ENCODE peak calls at places on chromosome 18, in six cellular contexts. One of them, this sample, is unnamed. For H3K4me1, the result is how much of the 10 kb centered on the place peaks cover.

GRCh38 chr18:78407456-78407823 is 572.2 kb upstream of the SALL3 start:
- DNase-seq in left lung: peak
- DNase-seq in sigmoid colon: no peak
- DNase-seq in effector memory CD4-positive, alpha-beta T cell: no peak
- DNase-seq in A549: no peak
- DNase-seq in IMR-90: no peak
- DNase-seq in this sample: no peak

GRCh38 chr18:57813245-57813644 is 10.1 kb upstream of the ATP8B1 start:
- DNase-seq in left lung: no peak
- DNase-seq in sigmoid colon: no peak
- DNase-seq in effector memory CD4-positive, alpha-beta T cell: no peak
- DNase-seq in A549: peak
- DNase-seq in IMR-90: peak
- DNase-seq in this sample: no peak

GRCh38 chr18:76450912-76451421 is 44.1 kb downstream of the ZNF516 start:
- DNase-seq in left lung: peak
- DNase-seq in sigmoid colon: peak
- DNase-seq in effector memory CD4-positive, alpha-beta T cell: no peak
- DNase-seq in A549: no peak
- DNase-seq in IMR-90: peak
- DNase-seq in this sample: peak

GRCh38 chr18:9017900-9018217 is 84.6 kb upstream of the NDUFV2 start:
- DNase-seq in left lung: no peak
- DNase-seq in sigmoid colon: no peak
- DNase-seq in effector memory CD4-positive, alpha-beta T cell: no peak
- DNase-seq in A549: no peak
- DNase-seq in IMR-90: peak
- DNase-seq in this sample: no peak

GRCh38 chr18:10518595-10519273 is 7.1 kb upstream of the NAPG start:
- DNase-seq in left lung: no peak
- DNase-seq in sigmoid colon: peak
- DNase-seq in effector memory CD4-positive, alpha-beta T cell: no peak
- DNase-seq in A549: no peak
- DNase-seq in IMR-90: peak
- DNase-seq in this sample: no peak

GRCh38 chr18:54242327-54242726 is 17.9 kb upstream of the MBD2 start:
- DNase-seq in left lung: peak
- DNase-seq in sigmoid colon: no peak
- DNase-seq in effector memory CD4-positive, alpha-beta T cell: no peak
- DNase-seq in A549: no peak
- DNase-seq in IMR-90: no peak
- DNase-seq in this sample: no peak

GRCh38 chr18:79788096-79789085 is 9.3 kb upstream of the KCNG2 start:
- DNase-seq in left lung: no peak
- DNase-seq in sigmoid colon: peak
- DNase-seq in effector memory CD4-positive, alpha-beta T cell: no peak
- DNase-seq in A549: no peak
- DNase-seq in IMR-90: no peak
- DNase-seq in this sample: no peak

GRCh38 chr18:39591647-39592046 is 2026.0 kb upstream of the CELF4 start:
- DNase-seq in left lung: no peak
- DNase-seq in sigmoid colon: no peak
- DNase-seq in effector memory CD4-positive, alpha-beta T cell: no peak
- DNase-seq in A549: no peak
- DNase-seq in IMR-90: no peak
- DNase-seq in this sample: no peak

GRCh38 chr18:51391215-51391614 is 193.7 kb upstream of the MEX3C start:
- DNase-seq in left lung: no peak
- DNase-seq in sigmoid colon: no peak
- DNase-seq in effector memory CD4-positive, alpha-beta T cell: no peak
- DNase-seq in A549: no peak
- DNase-seq in IMR-90: no peak
- DNase-seq in this sample: no peak

GRCh38 chr18:492451-492850 is 8.1 kb downstream of the COLEC12 start:
- DNase-seq in left lung: no peak
- DNase-seq in sigmoid colon: no peak
- DNase-seq in effector memory CD4-positive, alpha-beta T cell: no peak
- DNase-seq in A549: no peak
- DNase-seq in IMR-90: no peak
- DNase-seq in this sample: no peak

GRCh38 chr18:10259934-10260333 is 194.5 kb upstream of the APCDD1 start:
- DNase-seq in left lung: no peak
- DNase-seq in sigmoid colon: no peak
- DNase-seq in effector memory CD4-positive, alpha-beta T cell: no peak
- DNase-seq in A549: no peak
- DNase-seq in IMR-90: peak
- DNase-seq in this sample: no peak

GRCh38 chr18:38241736-38242135 is 676.1 kb upstream of the CELF4 start:
- DNase-seq in left lung: no peak
- DNase-seq in sigmoid colon: no peak
- DNase-seq in effector memory CD4-positive, alpha-beta T cell: no peak
- DNase-seq in A549: no peak
- DNase-seq in IMR-90: no peak
- DNase-seq in this sample: no peak
- H3K4me1 ChIP-seq in left lung: under half
- H3K4me1 ChIP-seq in sigmoid colon: under half
- H3K4me1 ChIP-seq in effector memory CD4-positive, alpha-beta T cell: under half
- H3K4me1 ChIP-seq in A549: under half
- H3K4me1 ChIP-seq in IMR-90: under half
- H3K4me1 ChIP-seq in this sample: under half

GRCh38 chr18:30514059-30514458 is 528.5 kb downstream of the DSC3 start:
- DNase-seq in left lung: peak
- DNase-seq in sigmoid colon: no peak
- DNase-seq in effector memory CD4-positive, alpha-beta T cell: no peak
- DNase-seq in A549: no peak
- DNase-seq in IMR-90: no peak
- DNase-seq in this sample: no peak
- H3K4me1 ChIP-seq in left lung: under half
- H3K4me1 ChIP-seq in sigmoid colon: under half
- H3K4me1 ChIP-seq in effector memory CD4-positive, alpha-beta T cell: under half
- H3K4me1 ChIP-seq in A549: under half
- H3K4me1 ChIP-seq in IMR-90: under half
- H3K4me1 ChIP-seq in this sample: under half

GRCh38 chr18:40874233-40874632 is 1080.8 kb upstream of the PIK3C3 start:
- DNase-seq in left lung: no peak
- DNase-seq in sigmoid colon: no peak
- DNase-seq in effector memory CD4-positive, alpha-beta T cell: no peak
- DNase-seq in A549: no peak
- DNase-seq in IMR-90: peak
- DNase-seq in this sample: no peak

GRCh38 chr18:40878371-40878770 is 1076.7 kb upstream of the PIK3C3 start:
- DNase-seq in left lung: no peak
- DNase-seq in sigmoid colon: no peak
- DNase-seq in effector memory CD4-positive, alpha-beta T cell: no peak
- DNase-seq in A549: no peak
- DNase-seq in IMR-90: no peak
- DNase-seq in this sample: no peak

GRCh38 chr18:40877096-40877495 is 1077.9 kb upstream of the PIK3C3 start:
- DNase-seq in left lung: no peak
- DNase-seq in sigmoid colon: no peak
- DNase-seq in effector memory CD4-positive, alpha-beta T cell: no peak
- DNase-seq in A549: no peak
- DNase-seq in IMR-90: peak
- DNase-seq in this sample: no peak

DNA sequence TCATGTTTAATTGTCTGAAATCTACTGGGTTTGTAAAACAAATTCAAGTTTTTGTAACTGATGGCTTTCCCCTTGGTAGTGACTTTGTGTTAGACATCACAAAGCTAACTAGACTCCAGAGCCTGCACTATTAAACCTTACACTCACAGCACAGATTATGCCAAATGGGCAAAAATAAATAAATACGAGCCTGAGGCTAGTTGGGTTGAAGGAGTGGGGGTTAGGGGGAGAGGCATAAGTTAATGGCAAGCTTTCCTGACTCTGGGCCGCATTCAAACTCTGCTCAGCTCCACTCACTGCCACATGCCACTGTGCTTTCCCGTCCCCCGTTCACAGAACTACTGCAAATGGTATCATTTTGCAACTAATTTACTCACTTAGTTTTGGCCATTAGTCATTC is 1079.9 kb upstream of the PIK3C3 start:
- DNase-seq in left lung: no peak
- DNase-seq in sigmoid colon: no peak
- DNase-seq in effector memory CD4-positive, alpha-beta T cell: no peak
- DNase-seq in A549: no peak
- DNase-seq in IMR-90: no peak
- DNase-seq in this sample: no peak
- H3K4me1 ChIP-seq in left lung: under half
- H3K4me1 ChIP-seq in sigmoid colon: under half
- H3K4me1 ChIP-seq in effector memory CD4-positive, alpha-beta T cell: under half
- H3K4me1 ChIP-seq in A549: under half
- H3K4me1 ChIP-seq in IMR-90: under half
- H3K4me1 ChIP-seq in this sample: under half

GRCh38 chr18:3015203-3015590 is 2.3 kb upstream of the LPIN2 start:
- DNase-seq in left lung: no peak
- DNase-seq in sigmoid colon: no peak
- DNase-seq in effector memory CD4-positive, alpha-beta T cell: no peak
- DNase-seq in A549: peak
- DNase-seq in IMR-90: peak
- DNase-seq in this sample: no peak
- H3K4me1 ChIP-seq in left lung: under half
- H3K4me1 ChIP-seq in sigmoid colon: under half
- H3K4me1 ChIP-seq in effector memory CD4-positive, alpha-beta T cell: under half
- H3K4me1 ChIP-seq in A549: under half
- H3K4me1 ChIP-seq in IMR-90: under half
- H3K4me1 ChIP-seq in this sample: under half

DNA sequence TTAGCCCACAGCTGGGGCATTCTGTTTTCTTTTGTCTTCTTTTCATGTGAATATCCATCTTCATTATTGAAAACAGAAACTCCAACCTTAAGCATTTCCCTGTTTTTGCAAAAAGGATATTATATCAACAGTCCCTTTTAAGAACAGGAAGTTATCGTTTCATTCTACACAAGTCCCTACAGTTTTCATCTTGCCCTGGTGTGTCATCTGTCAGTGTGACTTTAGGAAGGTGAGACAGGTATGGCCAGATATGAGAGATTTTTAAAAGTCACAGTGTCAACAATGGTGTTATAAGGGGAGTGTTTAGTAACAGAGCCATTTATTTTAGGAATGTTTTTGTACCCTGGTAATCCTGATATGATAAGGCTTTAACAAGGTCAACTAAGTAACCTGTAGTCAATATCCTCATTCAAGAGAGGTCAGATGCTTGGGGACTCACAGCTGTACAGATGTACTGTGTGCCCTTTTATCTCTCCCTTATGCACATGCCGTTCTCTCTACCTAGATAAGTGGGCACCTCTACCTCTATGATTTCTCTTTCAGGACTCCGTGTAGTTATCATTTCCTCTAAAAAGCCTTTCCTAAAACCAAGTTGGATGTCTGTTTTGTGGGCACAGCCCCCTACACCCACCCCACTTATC is 132.5 kb downstream of the BCL2 start:
- DNase-seq in left lung: no peak
- DNase-seq in sigmoid colon: no peak
- DNase-seq in effector memory CD4-positive, alpha-beta T cell: no peak
- DNase-seq in A549: no peak
- DNase-seq in IMR-90: no peak
- DNase-seq in this sample: no peak
- H3K4me1 ChIP-seq in left lung: under half
- H3K4me1 ChIP-seq in sigmoid colon: half or more
- H3K4me1 ChIP-seq in effector memory CD4-positive, alpha-beta T cell: under half
- H3K4me1 ChIP-seq in A549: under half
- H3K4me1 ChIP-seq in IMR-90: under half
- H3K4me1 ChIP-seq in this sample: under half

GRCh38 chr18:74228312-74228711 is 63.5 kb downstream of the CYB5A start:
- DNase-seq in left lung: no peak
- DNase-seq in sigmoid colon: no peak
- DNase-seq in effector memory CD4-positive, alpha-beta T cell: no peak
- DNase-seq in A549: no peak
- DNase-seq in IMR-90: no peak
- DNase-seq in this sample: no peak
- H3K4me1 ChIP-seq in left lung: under half
- H3K4me1 ChIP-seq in sigmoid colon: under half
- H3K4me1 ChIP-seq in effector memory CD4-positive, alpha-beta T cell: under half
- H3K4me1 ChIP-seq in A549: under half
- H3K4me1 ChIP-seq in IMR-90: under half
- H3K4me1 ChIP-seq in this sample: under half

GRCh38 chr18:6629635-6630140 is 99.8 kb upstream of the ARHGAP28 start:
- DNase-seq in left lung: no peak
- DNase-seq in sigmoid colon: no peak
- DNase-seq in effector memory CD4-positive, alpha-beta T cell: no peak
- DNase-seq in A549: peak
- DNase-seq in IMR-90: peak
- DNase-seq in this sample: no peak

GRCh38 chr18:6626457-6626856 is 103.1 kb upstream of the ARHGAP28 start:
- DNase-seq in left lung: no peak
- DNase-seq in sigmoid colon: no peak
- DNase-seq in effector memory CD4-positive, alpha-beta T cell: no peak
- DNase-seq in A549: no peak
- DNase-seq in IMR-90: no peak
- DNase-seq in this sample: no peak

GRCh38 chr18:6627621-6628020 is 101.9 kb upstream of the ARHGAP28 start:
- DNase-seq in left lung: no peak
- DNase-seq in sigmoid colon: no peak
- DNase-seq in effector memory CD4-positive, alpha-beta T cell: no peak
- DNase-seq in A549: no peak
- DNase-seq in IMR-90: peak
- DNase-seq in this sample: no peak

GRCh38 chr18:6624729-6625308 is 104.7 kb upstream of the ARHGAP28 start:
- DNase-seq in left lung: no peak
- DNase-seq in sigmoid colon: no peak
- DNase-seq in effector memory CD4-positive, alpha-beta T cell: no peak
- DNase-seq in A549: no peak
- DNase-seq in IMR-90: peak
- DNase-seq in this sample: no peak

GRCh38 chr18:6628189-6628588 is 101.3 kb upstream of the ARHGAP28 start:
- DNase-seq in left lung: no peak
- DNase-seq in sigmoid colon: no peak
- DNase-seq in effector memory CD4-positive, alpha-beta T cell: no peak
- DNase-seq in A549: no peak
- DNase-seq in IMR-90: no peak
- DNase-seq in this sample: no peak
- H3K4me1 ChIP-seq in left lung: under half
- H3K4me1 ChIP-seq in sigmoid colon: under half
- H3K4me1 ChIP-seq in effector memory CD4-positive, alpha-beta T cell: under half
- H3K4me1 ChIP-seq in A549: under half
- H3K4me1 ChIP-seq in IMR-90: under half
- H3K4me1 ChIP-seq in this sample: under half

This sample was measured in Peyer's patch.